ENCODE peak calls at places on chromosomes 3 and 15, in nine cellular contexts. W is stomach, M is SJSA1, V is GM12878, X is Karpas-422, R is OCI-LY7, A is cardiac muscle cell, G is gastrocnemius medialis, B is HCT116. K is an unnamed sample. For H3K4me1 and H3K36me3, the result is how much of the 10 kb centered on the place peaks cover.

GRCh38 chr3:78919021-78919755 is 848.6 kb downstream of the ROBO1 start:
- DNase-seq in X (no peak), B (no peak), G (no peak), V (peak), R (no peak), W (no peak), M (peak), A (peak), K (no peak)

GRCh38 chr3:124620600-124621063 is 109.6 kb upstream of the UMPS start:
- DNase-seq in W (peak), X (no peak), A (peak), V (peak), M (peak), R (peak), G (peak), B (no peak), K (no peak)

GRCh38 chr15:41727143-41727542 is 47.1 kb upstream of the MAPKBP1 start:
- DNase-seq in R (no peak), V (no peak), A (peak), G (no peak), X (no peak), M (no peak), W (no peak), B (no peak), K (no peak)

GRCh38 chr3:38730281-38730680 is 80.8 kb upstream of the SCN5A start:
- DNase-seq in B (no peak), A (peak), V (no peak), R (no peak), M (peak), G (no peak), X (no peak), W (no peak), K (no peak)

GRCh38 chr15:98555173-98555515 is 93.2 kb upstream of the IGF1R start:
- DNase-seq in A (peak), W (no peak), R (no peak), M (no peak), V (no peak), X (no peak), B (no peak), G (no peak), K (no peak)

GRCh38 chr15:38707802-38708671 is 143.4 kb upstream of the RASGRP1 start:
- DNase-seq in V (no peak), R (peak), A (peak), X (peak), G (no peak), B (peak), W (peak), M (peak), K (peak)

GRCh38 chr3:6540981-6541380 is 319.9 kb upstream of the GRM7 start:
- DNase-seq in R (no peak), A (no peak), B (no peak), V (no peak), X (no peak), W (no peak), M (no peak), G (no peak), K (no peak)

GRCh38 chr3:153706706-153707105 is 414.5 kb upstream of the ARHGEF26 start:
- DNase-seq in G (no peak), W (no peak), M (no peak), R (no peak), B (no peak), X (no peak), V (no peak), A (no peak), K (peak)

GRCh38 chr3:126557761-126558160 is 971 bp downstream of the C3orf22 start:
- DNase-seq in R (no peak), B (no peak), M (no peak), W (peak), X (no peak), V (no peak), G (no peak), A (no peak), K (no peak)

GRCh38 chr3:182323126-182323727 is 470.1 kb upstream of the ATP11B start:
- DNase-seq in M (no peak), B (no peak), X (no peak), G (no peak), R (no peak), A (no peak), W (no peak), V (no peak), K (no peak)

GRCh38 chr3:182309120-182309519 is 484.2 kb upstream of the ATP11B start:
- DNase-seq in V (no peak), G (no peak), R (peak), B (no peak), W (no peak), X (peak), M (no peak), A (no peak), K (no peak)

GRCh38 chr3:50708620-50709019 is 33.9 kb downstream of the DOCK3 start:
- DNase-seq in M (no peak), W (no peak), B (no peak), G (no peak), A (no peak), V (no peak), X (no peak), R (no peak), K (no peak)

GRCh38 chr3:47578691-47579632 is at the start of gene CSPG5:
- DNase-seq in W (no peak), X (no peak), M (no peak), A (no peak), G (no peak), B (no peak), R (no peak), V (no peak), K (no peak)

GRCh38 chr3:159854500-159855124 is 134.0 kb upstream of the IL12A start:
- DNase-seq in X (peak), W (no peak), M (peak), V (no peak), A (peak), R (no peak), G (peak), B (peak), K (no peak)

GRCh38 chr3:170485696-170486095 is 67.0 kb downstream of the CLDN11 start:
- DNase-seq in A (no peak), V (no peak), W (no peak), B (no peak), R (no peak), X (no peak), G (no peak), M (no peak), K (no peak)

GRCh38 chr15:32802296-32802936 is 84.6 kb downstream of the GREM1 start:
- DNase-seq in X (no peak), W (no peak), G (no peak), V (no peak), B (no peak), M (peak), A (peak), R (no peak), K (no peak)

GRCh38 chr3:119357190-119357589 is 63.0 kb downstream of the ARHGAP31 start:
- DNase-seq in B (no peak), X (no peak), V (no peak), G (no peak), R (no peak), W (no peak), M (peak), A (peak), K (no peak)

GRCh38 chr15:65310431-65311137 is 6.1 kb downstream of the RNU5B-1 start:
- DNase-seq in A (peak), W (no peak), V (no peak), B (no peak), G (no peak), R (no peak), M (no peak), X (no peak), K (no peak)

GRCh38 chr3:67564008-67564407 is 90.4 kb downstream of the SUCLG2 start:
- DNase-seq in M (no peak), A (peak), X (no peak), V (no peak), R (no peak), W (no peak), B (no peak), G (no peak), K (no peak)

GRCh38 chr3:169750665-169751064 is 14.2 kb downstream of the TERC start:
- DNase-seq in M (no peak), B (no peak), R (no peak), G (no peak), V (no peak), X (peak), A (no peak), W (no peak), K (no peak)

GRCh38 chr3:66336358-66336766 is 115.6 kb downstream of the SLC25A26 start:
- DNase-seq in G (no peak), R (no peak), V (no peak), A (peak), B (no peak), M (peak), W (no peak), X (no peak), K (no peak)

GRCh38 chr3:66588340-66588847 is 87.6 kb upstream of the LRIG1 start:
- DNase-seq in W (no peak), V (no peak), B (no peak), X (no peak), R (no peak), A (no peak), M (peak), G (no peak), K (no peak)

GRCh38 chr3:122940628-122941086 is 86.9 kb downstream of the SEMA5B start:
- DNase-seq in G (no peak), X (no peak), A (peak), B (no peak), M (no peak), V (no peak), W (no peak), R (no peak), K (no peak)

GRCh38 chr3:16884748-16885587 is at the start of gene PLCL2:
- DNase-seq in A (peak), R (peak), X (peak), W (peak), G (no peak), B (no peak), M (peak), V (no peak), K (no peak)

GRCh38 chr3:56616479-56617006 is 59.6 kb downstream of the CCDC66 start:
- DNase-seq in R (no peak), V (no peak), X (no peak), A (no peak), M (no peak), B (no peak), W (no peak), G (no peak), K (no peak)

GRCh38 chr3:167606836-167607235 is 46.9 kb downstream of the WDR49 start:
- DNase-seq in W (no peak), B (no peak), M (no peak), R (no peak), G (no peak), A (no peak), X (no peak), V (no peak), K (no peak)

GRCh38 chr15:68209735-68210408 is 4.7 kb upstream of the CALML4 start:
- DNase-seq in V (no peak), A (no peak), G (no peak), M (no peak), W (no peak), X (peak), B (no peak), R (peak), K (no peak)

GRCh38 chr3:58659051-58659675 is 7.4 kb downstream of the FAM3D start:
- DNase-seq in A (peak), B (peak), M (no peak), X (no peak), W (peak), V (no peak), R (no peak), G (no peak), K (peak)

GRCh38 chr15:80068578-80068977 is 9.1 kb downstream of the ZFAND6 start:
- DNase-seq in G (no peak), B (no peak), A (no peak), W (no peak), R (no peak), X (no peak), M (peak), V (no peak), K (no peak)

GRCh38 chr3:129122697-129123055 is 1.1 kb upstream of the RAB43 start:
- DNase-seq in G (no peak), X (no peak), V (no peak), B (no peak), A (peak), W (peak), M (no peak), R (no peak), K (no peak)

GRCh38 chr3:144821583-144821982 is 850.0 kb downstream of the DIPK2A start:
- DNase-seq in W (no peak), G (no peak), A (peak), V (no peak), M (no peak), X (no peak), R (no peak), B (no peak), K (no peak)

GRCh38 chr3:80357761-80358160 is 590.0 kb upstream of the ROBO1 start:
- DNase-seq in V (no peak), B (no peak), W (no peak), A (no peak), X (no peak), R (no peak), M (no peak), G (no peak), K (no peak)

GRCh38 chr3:11718582-11719405 is 75.1 kb upstream of the VGLL4 start:
- DNase-seq in G (no peak), V (no peak), W (peak), B (peak), X (peak), R (peak), M (peak), A (peak), K (no peak)

GRCh38 chr3:21028412-21028811 is 722.6 kb downstream of the ZNF385D start:
- DNase-seq in A (no peak), X (no peak), W (no peak), B (no peak), V (no peak), G (no peak), M (no peak), R (no peak), K (no peak)

GRCh38 chr3:29441422-29441821 is 160.6 kb downstream of the RBMS3 start:
- DNase-seq in X (no peak), V (no peak), A (no peak), G (no peak), M (no peak), B (no peak), W (no peak), R (no peak), K (no peak)
- H3K4me1 ChIP-seq in X (under half), V (under half), A (under half), G (under half), M (under half), B (under half), W (under half), R (under half), K (under half)

GRCh38 chr15:40103864-40104271 is 4.8 kb downstream of the BMF start:
- DNase-seq in R (no peak), M (no peak), A (no peak), W (no peak), B (no peak), V (no peak), G (no peak), X (no peak), K (no peak)

GRCh38 chr15:40104296-40104864 is 4.3 kb downstream of the BMF start:
- DNase-seq in B (no peak), A (no peak), W (no peak), V (no peak), R (no peak), G (no peak), M (no peak), X (no peak), K (no peak)

GRCh38 chr15:40104865-40105516 is 3.7 kb downstream of the BMF start:
- DNase-seq in W (peak), R (peak), G (peak), V (no peak), A (peak), B (peak), M (peak), X (peak), K (peak)

GRCh38 chr15:40100947-40101905 is 7.5 kb downstream of the BMF start:
- DNase-seq in B (no peak), W (no peak), X (peak), A (no peak), R (no peak), V (no peak), G (peak), M (peak), K (no peak)

GRCh38 chr15:40103124-40103858 is 5.4 kb downstream of the BMF start:
- DNase-seq in R (no peak), A (peak), W (peak), G (peak), V (no peak), B (no peak), M (peak), X (no peak), K (no peak)
- H3K36me3 ChIP-seq in R (under half), A (under half), W (under half), G (under half), V (under half), B (under half), M (under half), X (under half), K (under half)

GRCh38 chr3:64086479-64086878 is 63.2 kb upstream of the PSMD6 start:
- DNase-seq in M (no peak), A (no peak), V (no peak), B (no peak), G (no peak), R (no peak), W (no peak), X (no peak), K (no peak)

GRCh38 chr3:64088408-64089136 is 65.3 kb upstream of the PSMD6 start:
- DNase-seq in B (no peak), V (no peak), G (no peak), R (no peak), M (no peak), W (no peak), X (no peak), A (peak), K (no peak)

GRCh38 chr3:64093825-64094712 is 70.8 kb upstream of the PSMD6 start:
- DNase-seq in B (no peak), V (no peak), M (no peak), W (no peak), G (no peak), R (no peak), A (no peak), X (no peak), K (no peak)

GRCh38 chr3:64094713-64095079 is 71.4 kb upstream of the PSMD6 start:
- DNase-seq in R (no peak), A (no peak), V (no peak), X (no peak), W (no peak), M (no peak), G (no peak), B (no peak), K (no peak)

GRCh38 chr3:64091501-64091900 is 68.2 kb upstream of the PSMD6 start:
- DNase-seq in R (no peak), G (no peak), B (no peak), W (no peak), A (no peak), M (no peak), X (no peak), V (no peak), K (no peak)
- H3K27ac ChIP-seq in R (no peak), G (no peak), B (no peak), W (no peak), A (no peak), M (no peak), X (no peak), V (no peak), K (no peak)

GRCh38 chr15:48634934-48635333 is 10.6 kb downstream of the FBN1 start:
- DNase-seq in W (no peak), V (no peak), M (peak), A (peak), X (no peak), B (no peak), G (no peak), R (no peak), K (no peak)
- H3K4me1 ChIP-seq in W (under half), V (under half), M (half or more), A (under half), X (under half), B (under half), G (under half), R (under half), K (under half)

GRCh38 chr15:59242649-59243048 is 36.0 kb downstream of the LDHAL6B start:
- DNase-seq in A (no peak), G (no peak), V (no peak), R (no peak), W (no peak), X (no peak), B (no peak), M (no peak), K (no peak)
- H3K36me3 ChIP-seq in A (under half), G (under half), V (under half), R (under half), W (under half), X (under half), B (under half), M (under half), K (under half)

GRCh38 chr3:191329654-191330308 is 545 bp downstream of the UTS2B start:
- DNase-seq in G (peak), W (peak), A (peak), M (peak), V (no peak), X (no peak), R (peak), B (no peak), K (peak)
- H3K27ac ChIP-seq in G (peak), W (peak), A (peak), M (peak), V (peak), X (no peak), R (peak), B (peak), K (no peak)

GRCh38 chr3:150742141-150742523 is 20.8 kb downstream of the SIAH2 start:
- DNase-seq in M (no peak), R (no peak), W (no peak), X (no peak), G (no peak), A (no peak), B (no peak), V (no peak), K (no peak)
- H3K4me1 ChIP-seq in M (under half), R (under half), W (under half), X (half or more), G (under half), A (under half), B (half or more), V (under half), K (under half)

K was measured in iPS DF 6.9.